ENCODE peak calls at places on chromosomes 2 and 18, in ten cellular contexts. One of them, this sample, is unnamed.

GRCh38 chr2:96523659-96524481 is 12.7 kb upstream of the ARID5A start:
- DNase-seq in suprapubic skin: no peak
- DNase-seq in K562: no peak
- DNase-seq in GM12878: no peak
- DNase-seq in upper lobe of left lung: no peak
- DNase-seq in sigmoid colon: peak; percentile 41
- DNase-seq in HepG2: no peak
- DNase-seq in H1: no peak
- DNase-seq in stomach: no peak
- DNase-seq in transverse colon: no peak
- DNase-seq in this sample: no peak

GRCh38 chr2:194087569-194087968 is 1569.5 kb upstream of the SLC39A10 start:
- DNase-seq in stomach: no peak
- DNase-seq in suprapubic skin: no peak
- DNase-seq in K562: no peak
- DNase-seq in H1: no peak
- DNase-seq in upper lobe of left lung: no peak
- DNase-seq in sigmoid colon: no peak
- DNase-seq in transverse colon: no peak
- DNase-seq in GM12878: no peak
- DNase-seq in HepG2: no peak
- DNase-seq in this sample: no peak

GRCh38 chr2:168662651-168663208 is 139.7 kb upstream of the NOSTRIN start:
- DNase-seq in stomach: no peak
- DNase-seq in HepG2: no peak
- DNase-seq in transverse colon: no peak
- DNase-seq in GM12878: no peak
- DNase-seq in K562: no peak
- DNase-seq in sigmoid colon: no peak
- DNase-seq in upper lobe of left lung: no peak
- DNase-seq in H1: no peak
- DNase-seq in suprapubic skin: no peak
- DNase-seq in this sample: no peak

GRCh38 chr2:28681216-28681981 is 70.2 kb upstream of the PPP1CB start:
- DNase-seq in K562: no peak
- DNase-seq in sigmoid colon: no peak
- DNase-seq in GM12878: peak; percentile 62
- DNase-seq in suprapubic skin: no peak
- DNase-seq in upper lobe of left lung: no peak
- DNase-seq in stomach: no peak
- DNase-seq in transverse colon: no peak
- DNase-seq in HepG2: no peak
- DNase-seq in H1: no peak
- DNase-seq in this sample: no peak

GRCh38 chr2:208315081-208315788 is 49.2 kb downstream of the PIKFYVE start:
- DNase-seq in H1: no peak
- DNase-seq in suprapubic skin: peak; percentile 79
- DNase-seq in transverse colon: no peak
- DNase-seq in sigmoid colon: no peak
- DNase-seq in GM12878: peak; percentile 73
- DNase-seq in upper lobe of left lung: no peak
- DNase-seq in HepG2: no peak
- DNase-seq in K562: no peak
- DNase-seq in stomach: no peak
- DNase-seq in this sample: no peak

GRCh38 chr2:189542145-189542882 is 38.3 kb downstream of the SLC40A1 start:
- DNase-seq in sigmoid colon: no peak
- DNase-seq in H1: no peak
- DNase-seq in GM12878: no peak
- DNase-seq in HepG2: peak; percentile 87
- DNase-seq in transverse colon: peak; percentile 77
- DNase-seq in upper lobe of left lung: no peak
- DNase-seq in stomach: peak; percentile 79
- DNase-seq in suprapubic skin: no peak
- DNase-seq in K562: no peak
- DNase-seq in this sample: no peak

GRCh38 chr2:58923869-58924268 is 682.7 kb upstream of the FANCL start:
- DNase-seq in suprapubic skin: no peak
- DNase-seq in K562: no peak
- DNase-seq in transverse colon: no peak
- DNase-seq in sigmoid colon: no peak
- DNase-seq in upper lobe of left lung: no peak
- DNase-seq in GM12878: no peak
- DNase-seq in stomach: no peak
- DNase-seq in HepG2: no peak
- DNase-seq in H1: no peak
- DNase-seq in this sample: no peak

GRCh38 chr2:6919912-6920905 is 3.0 kb downstream of the RNF144A start:
- DNase-seq in HepG2: no peak
- DNase-seq in transverse colon: no peak
- DNase-seq in upper lobe of left lung: no peak
- DNase-seq in GM12878: no peak
- DNase-seq in H1: no peak
- DNase-seq in stomach: no peak
- DNase-seq in sigmoid colon: no peak
- DNase-seq in suprapubic skin: no peak
- DNase-seq in K562: no peak
- DNase-seq in this sample: no peak

GRCh38 chr2:3001595-3002184 is 375.9 kb downstream of the EIPR1 start:
- DNase-seq in HepG2: no peak
- DNase-seq in K562: no peak
- DNase-seq in stomach: no peak
- DNase-seq in sigmoid colon: no peak
- DNase-seq in upper lobe of left lung: no peak
- DNase-seq in transverse colon: no peak
- DNase-seq in H1: no peak
- DNase-seq in GM12878: no peak
- DNase-seq in suprapubic skin: no peak
- DNase-seq in this sample: no peak

DNA sequence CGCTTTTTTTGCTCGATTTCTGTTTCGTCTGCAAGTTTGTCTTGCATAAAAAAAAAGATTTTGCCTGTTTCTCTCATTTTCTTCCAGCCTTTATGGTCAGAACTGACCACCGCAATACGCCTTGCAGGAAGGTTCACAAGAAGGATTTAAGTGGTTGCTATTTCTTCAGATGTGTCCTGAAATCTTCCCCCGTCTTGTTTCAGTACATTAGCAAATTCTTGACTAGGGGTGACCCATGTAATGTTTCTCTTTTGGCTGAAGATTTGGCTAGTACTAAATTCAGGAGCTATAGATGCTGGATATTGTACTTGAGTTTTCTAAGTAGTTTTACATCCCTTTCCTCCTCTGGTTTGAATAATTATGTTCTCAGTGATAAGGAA is 2.5 kb downstream of the PHLPP1 start:
- DNase-seq in H1: no peak
- DNase-seq in sigmoid colon: no peak
- DNase-seq in transverse colon: no peak
- DNase-seq in upper lobe of left lung: no peak
- DNase-seq in suprapubic skin: no peak
- DNase-seq in HepG2: no peak
- DNase-seq in GM12878: no peak
- DNase-seq in K562: no peak
- DNase-seq in stomach: no peak
- DNase-seq in this sample: no peak
- TF ChIP-seq EP300 in H1: no peak
- TF ChIP-seq EP300 in sigmoid colon: no peak
- TF ChIP-seq EP300 in transverse colon: no peak
- TF ChIP-seq EP300 in upper lobe of left lung: no peak
- TF ChIP-seq EP300 in suprapubic skin: no peak
- TF ChIP-seq EP300 in HepG2: no peak
- TF ChIP-seq EP300 in GM12878: no peak
- TF ChIP-seq EP300 in K562: no peak
- TF ChIP-seq EP300 in stomach: no peak
- TF ChIP-seq EP300 in this sample: no peak

DNA sequence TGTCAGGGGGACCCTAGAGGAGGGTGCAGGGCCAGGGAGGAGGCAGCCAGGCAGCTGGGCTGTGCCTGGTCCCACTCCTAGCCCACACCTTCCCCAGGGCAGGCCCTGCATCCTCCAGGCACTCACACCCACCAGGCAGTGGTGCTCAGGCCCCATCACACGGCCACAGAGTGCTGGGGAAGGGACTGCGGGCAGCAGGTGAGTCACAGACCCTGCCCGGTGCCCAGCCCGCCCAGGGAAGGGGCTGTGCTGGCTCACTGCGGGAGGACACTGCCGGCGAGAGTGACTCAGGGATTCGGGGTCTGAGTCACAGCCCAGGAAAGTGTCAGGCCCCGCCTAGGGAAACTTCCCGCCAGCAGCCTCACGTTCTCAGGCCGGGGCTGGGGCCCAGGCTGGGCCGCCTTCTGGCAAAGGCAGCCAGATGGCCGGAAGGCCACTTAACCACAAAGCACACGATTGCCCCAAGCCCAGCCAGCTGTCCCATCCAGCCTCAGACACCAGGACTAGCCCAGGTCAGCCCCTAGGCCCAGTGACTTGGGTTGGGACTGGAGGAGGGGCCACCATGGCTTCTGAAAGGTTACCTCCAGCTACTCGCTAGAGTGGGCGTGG is 42.2 kb downstream of the BIN1 start:
- DNase-seq in GM12878: no peak
- DNase-seq in K562: peak; percentile 97
- DNase-seq in stomach: peak; percentile 85
- DNase-seq in upper lobe of left lung: peak; percentile 92
- DNase-seq in transverse colon: peak; percentile 85
- DNase-seq in HepG2: peak; percentile 83
- DNase-seq in suprapubic skin: peak; percentile 96
- DNase-seq in H1: no peak
- DNase-seq in sigmoid colon: peak; percentile 97
- DNase-seq in this sample: peak; percentile 97
- TF ChIP-seq CTCF in GM12878: no peak
- TF ChIP-seq CTCF in K562: no peak
- TF ChIP-seq CTCF in stomach: no peak
- TF ChIP-seq CTCF in upper lobe of left lung: peak; percentile 7
- TF ChIP-seq CTCF in transverse colon: no peak
- TF ChIP-seq CTCF in HepG2: peak; percentile 41
- TF ChIP-seq CTCF in suprapubic skin: no peak
- TF ChIP-seq CTCF in H1: no peak
- TF ChIP-seq CTCF in sigmoid colon: no peak
- TF ChIP-seq CTCF in this sample: no peak

GRCh38 chr2:222241054-222241453 is 57.7 kb downstream of the PAX3 start:
- DNase-seq in K562: no peak
- DNase-seq in HepG2: no peak
- DNase-seq in transverse colon: no peak
- DNase-seq in sigmoid colon: no peak
- DNase-seq in upper lobe of left lung: no peak
- DNase-seq in suprapubic skin: no peak
- DNase-seq in stomach: no peak
- DNase-seq in H1: no peak
- DNase-seq in GM12878: no peak
- DNase-seq in this sample: no peak

GRCh38 chr2:222240676-222241049 is 58.1 kb downstream of the PAX3 start:
- DNase-seq in stomach: no peak
- DNase-seq in transverse colon: no peak
- DNase-seq in sigmoid colon: no peak
- DNase-seq in H1: no peak
- DNase-seq in K562: no peak
- DNase-seq in HepG2: no peak
- DNase-seq in GM12878: no peak
- DNase-seq in upper lobe of left lung: no peak
- DNase-seq in suprapubic skin: no peak
- DNase-seq in this sample: no peak

GRCh38 chr2:222239945-222240675 is 58.7 kb downstream of the PAX3 start:
- DNase-seq in K562: no peak
- DNase-seq in HepG2: peak; percentile 5
- DNase-seq in H1: no peak
- DNase-seq in GM12878: no peak
- DNase-seq in suprapubic skin: no peak
- DNase-seq in upper lobe of left lung: no peak
- DNase-seq in sigmoid colon: no peak
- DNase-seq in transverse colon: no peak
- DNase-seq in stomach: no peak
- DNase-seq in this sample: no peak

GRCh38 chr2:222242532-222242931 is 56.3 kb downstream of the PAX3 start:
- DNase-seq in H1: no peak
- DNase-seq in GM12878: no peak
- DNase-seq in stomach: no peak
- DNase-seq in transverse colon: no peak
- DNase-seq in HepG2: no peak
- DNase-seq in K562: no peak
- DNase-seq in sigmoid colon: no peak
- DNase-seq in suprapubic skin: no peak
- DNase-seq in upper lobe of left lung: no peak
- DNase-seq in this sample: no peak

GRCh38 chr2:222241471-222241870 is 57.3 kb downstream of the PAX3 start:
- DNase-seq in HepG2: no peak
- DNase-seq in stomach: no peak
- DNase-seq in suprapubic skin: no peak
- DNase-seq in GM12878: no peak
- DNase-seq in transverse colon: no peak
- DNase-seq in sigmoid colon: no peak
- DNase-seq in upper lobe of left lung: no peak
- DNase-seq in H1: no peak
- DNase-seq in K562: no peak
- DNase-seq in this sample: no peak
- TF ChIP-seq POLR2AphosphoS5 in HepG2: no peak
- TF ChIP-seq POLR2AphosphoS5 in stomach: no peak
- TF ChIP-seq POLR2AphosphoS5 in suprapubic skin: no peak
- TF ChIP-seq POLR2AphosphoS5 in GM12878: no peak
- TF ChIP-seq POLR2AphosphoS5 in transverse colon: no peak
- TF ChIP-seq POLR2AphosphoS5 in sigmoid colon: no peak
- TF ChIP-seq POLR2AphosphoS5 in upper lobe of left lung: no peak
- TF ChIP-seq POLR2AphosphoS5 in H1: no peak
- TF ChIP-seq POLR2AphosphoS5 in K562: no peak
- TF ChIP-seq POLR2AphosphoS5 in this sample: no peak

GRCh38 chr2:105371810-105372209 is 27.0 kb downstream of the FHL2 start:
- DNase-seq in stomach: no peak
- DNase-seq in GM12878: no peak
- DNase-seq in sigmoid colon: no peak
- DNase-seq in K562: no peak
- DNase-seq in upper lobe of left lung: no peak
- DNase-seq in transverse colon: no peak
- DNase-seq in H1: no peak
- DNase-seq in suprapubic skin: no peak
- DNase-seq in HepG2: no peak
- DNase-seq in this sample: no peak

GRCh38 chr2:105373895-105374401 is 24.9 kb downstream of the FHL2 start:
- DNase-seq in transverse colon: no peak
- DNase-seq in sigmoid colon: no peak
- DNase-seq in GM12878: peak; percentile 66
- DNase-seq in HepG2: no peak
- DNase-seq in stomach: no peak
- DNase-seq in K562: no peak
- DNase-seq in suprapubic skin: no peak
- DNase-seq in H1: no peak
- DNase-seq in upper lobe of left lung: peak; percentile 39
- DNase-seq in this sample: no peak

GRCh38 chr2:105371156-105371555 is 27.7 kb downstream of the FHL2 start:
- DNase-seq in GM12878: no peak
- DNase-seq in transverse colon: no peak
- DNase-seq in suprapubic skin: no peak
- DNase-seq in H1: no peak
- DNase-seq in K562: no peak
- DNase-seq in upper lobe of left lung: no peak
- DNase-seq in sigmoid colon: no peak
- DNase-seq in HepG2: no peak
- DNase-seq in stomach: no peak
- DNase-seq in this sample: no peak

GRCh38 chr2:105375001-105375561 is 23.8 kb downstream of the FHL2 start:
- DNase-seq in GM12878: no peak
- DNase-seq in HepG2: no peak
- DNase-seq in sigmoid colon: no peak
- DNase-seq in stomach: no peak
- DNase-seq in upper lobe of left lung: no peak
- DNase-seq in transverse colon: no peak
- DNase-seq in K562: no peak
- DNase-seq in H1: no peak
- DNase-seq in suprapubic skin: no peak
- DNase-seq in this sample: no peak

GRCh38 chr2:105373344-105373781 is 25.5 kb downstream of the FHL2 start:
- DNase-seq in stomach: peak; percentile 70
- DNase-seq in GM12878: no peak
- DNase-seq in H1: no peak
- DNase-seq in upper lobe of left lung: no peak
- DNase-seq in HepG2: peak; percentile 35
- DNase-seq in sigmoid colon: peak; percentile 90
- DNase-seq in K562: no peak
- DNase-seq in suprapubic skin: no peak
- DNase-seq in transverse colon: peak; percentile 48
- DNase-seq in this sample: no peak
- TF ChIP-seq EP300 in stomach: peak; percentile 9
- TF ChIP-seq EP300 in GM12878: no peak
- TF ChIP-seq EP300 in H1: no peak
- TF ChIP-seq EP300 in upper lobe of left lung: no peak
- TF ChIP-seq EP300 in HepG2: no peak
- TF ChIP-seq EP300 in sigmoid colon: no peak
- TF ChIP-seq EP300 in K562: no peak
- TF ChIP-seq EP300 in suprapubic skin: no peak
- TF ChIP-seq EP300 in transverse colon: no peak
- TF ChIP-seq EP300 in this sample: no peak